ENCODE peak calls at places on chromosomes 4 and X, in seven cellular contexts. One of them, this sample, is unnamed.

GRCh38 chrX:155148724-155149537 is 67.3 kb upstream of the VBP1 start:
- DNase-seq in activated T-cell treated with anti-CD3 and anti-CD28 coated beads for 48 hours: no peak
- DNase-seq in ACHN: peak
- DNase-seq in HT-29: peak
- DNase-seq in NCI-H1930: no peak
- DNase-seq in sigmoid colon: no peak
- DNase-seq in hypothalamus: no peak
- DNase-seq in this sample: no peak

GRCh38 chr4:59060895-59061294 is 1950.7 kb upstream of the IGFBP7 start:
- DNase-seq in activated T-cell treated with anti-CD3 and anti-CD28 coated beads for 48 hours: no peak
- DNase-seq in HT-29: peak
- DNase-seq in NCI-H1930: no peak
- DNase-seq in sigmoid colon: no peak
- DNase-seq in ACHN: no peak
- DNase-seq in hypothalamus: no peak
- DNase-seq in this sample: no peak

GRCh38 chr4:25258980-25259578 is 25.2 kb downstream of the PI4K2B start:
- DNase-seq in HT-29: no peak
- DNase-seq in ACHN: peak
- DNase-seq in hypothalamus: no peak
- DNase-seq in activated T-cell treated with anti-CD3 and anti-CD28 coated beads for 48 hours: no peak
- DNase-seq in sigmoid colon: no peak
- DNase-seq in NCI-H1930: no peak
- DNase-seq in this sample: no peak

GRCh38 chrX:130895299-130895698 is 7.7 kb downstream of the ENOX2 start:
- DNase-seq in HT-29: no peak
- DNase-seq in activated T-cell treated with anti-CD3 and anti-CD28 coated beads for 48 hours: no peak
- DNase-seq in sigmoid colon: no peak
- DNase-seq in NCI-H1930: no peak
- DNase-seq in hypothalamus: no peak
- DNase-seq in ACHN: no peak
- DNase-seq in this sample: no peak

GRCh38 chr4:113449407-113449974 is 312.0 kb downstream of the CAMK2D start:
- DNase-seq in hypothalamus: no peak
- DNase-seq in activated T-cell treated with anti-CD3 and anti-CD28 coated beads for 48 hours: no peak
- DNase-seq in ACHN: no peak
- DNase-seq in NCI-H1930: no peak
- DNase-seq in sigmoid colon: no peak
- DNase-seq in HT-29: no peak
- DNase-seq in this sample: no peak

GRCh38 chr4:53019485-53020382 is 157.6 kb downstream of the RASL11B start:
- DNase-seq in HT-29: peak
- DNase-seq in hypothalamus: no peak
- DNase-seq in ACHN: peak
- DNase-seq in activated T-cell treated with anti-CD3 and anti-CD28 coated beads for 48 hours: no peak
- DNase-seq in NCI-H1930: no peak
- DNase-seq in sigmoid colon: no peak
- DNase-seq in this sample: no peak

GRCh38 chr4:36288727-36289126 is 7.3 kb downstream of the DTHD1 start:
- DNase-seq in hypothalamus: no peak
- DNase-seq in ACHN: peak
- DNase-seq in activated T-cell treated with anti-CD3 and anti-CD28 coated beads for 48 hours: no peak
- DNase-seq in sigmoid colon: no peak
- DNase-seq in HT-29: no peak
- DNase-seq in NCI-H1930: no peak
- DNase-seq in this sample: no peak

GRCh38 chrX:135295944-135296305 is 13.4 kb upstream of the ETDC start:
- DNase-seq in NCI-H1930: no peak
- DNase-seq in ACHN: no peak
- DNase-seq in sigmoid colon: no peak
- DNase-seq in HT-29: no peak
- DNase-seq in hypothalamus: no peak
- DNase-seq in activated T-cell treated with anti-CD3 and anti-CD28 coated beads for 48 hours: no peak
- DNase-seq in this sample: no peak

GRCh38 chr4:172393220-172393619 is 580.0 kb downstream of the GALNTL6 start:
- DNase-seq in NCI-H1930: no peak
- DNase-seq in activated T-cell treated with anti-CD3 and anti-CD28 coated beads for 48 hours: no peak
- DNase-seq in hypothalamus: no peak
- DNase-seq in sigmoid colon: no peak
- DNase-seq in ACHN: no peak
- DNase-seq in HT-29: no peak
- DNase-seq in this sample: no peak

GRCh38 chr4:48329976-48330375 is 11.4 kb upstream of the SLAIN2 start:
- DNase-seq in sigmoid colon: no peak
- DNase-seq in HT-29: peak
- DNase-seq in ACHN: peak
- DNase-seq in activated T-cell treated with anti-CD3 and anti-CD28 coated beads for 48 hours: no peak
- DNase-seq in NCI-H1930: no peak
- DNase-seq in hypothalamus: no peak
- DNase-seq in this sample: no peak

GRCh38 chr4:23033796-23034195 is 341.1 kb downstream of the GBA3 start:
- DNase-seq in hypothalamus: no peak
- DNase-seq in sigmoid colon: no peak
- DNase-seq in activated T-cell treated with anti-CD3 and anti-CD28 coated beads for 48 hours: no peak
- DNase-seq in ACHN: no peak
- DNase-seq in NCI-H1930: no peak
- DNase-seq in HT-29: no peak
- DNase-seq in this sample: no peak

This sample was measured in posterior vena cava.